ENCODE peak calls at places on chromosomes 4 and X, in eight cellular contexts. G is mucosa of descending colon, L is NB4, Q is neural progenitor cell, T is upper lobe of right lung, Y is heart left ventricle, P is Panc1, E is left ventricle myocardium inferior. F is an unnamed sample.

GRCh38 chr4:82437285-82438005 is 7.1 kb downstream of the ENOPH1 start:
- DNase-seq in Q (no peak), Y (no peak), P (no peak), L (no peak), E (no peak), T (no peak), G (no peak), F (peak)

GRCh38 chr4:148831945-148832344 is 389.7 kb upstream of the NR3C2 start:
- DNase-seq in G (no peak), L (no peak), P (no peak), E (no peak), T (no peak), Y (no peak), Q (no peak), F (no peak)

GRCh38 chr4:101187837-101188236 is 159.5 kb downstream of the PPP3CA start:
- DNase-seq in T (no peak), G (no peak), P (no peak), L (no peak), E (no peak), Y (no peak), Q (no peak), F (no peak)

GRCh38 chrX:84956304-84956703 is 47.4 kb upstream of the APOOL start:
- DNase-seq in Q (no peak), E (no peak), G (no peak), L (no peak), P (no peak), T (no peak), Y (no peak), F (no peak)

GRCh38 chr4:111506706-111507105 is 638.5 kb upstream of the FAM241A start:
- DNase-seq in Y (no peak), T (no peak), L (no peak), E (no peak), G (no peak), Q (no peak), P (no peak), F (no peak)

GRCh38 chr4:13524504-13525243 is 19.6 kb downstream of the NKX3-2 start:
- DNase-seq in G (no peak), Y (no peak), Q (no peak), T (no peak), P (no peak), E (no peak), L (no peak), F (no peak)

GRCh38 chrX:118945921-118946320 is 28.5 kb upstream of the LONRF3 start:
- DNase-seq in P (no peak), G (no peak), Q (no peak), T (no peak), Y (no peak), L (no peak), E (no peak), F (no peak)

GRCh38 chr4:10831727-10832408 is 147.3 kb upstream of the CLNK start:
- DNase-seq in G (no peak), Y (no peak), P (no peak), E (no peak), L (no peak), T (no peak), Q (no peak), F (no peak)

GRCh38 chr4:113882668-113883067 is 96.8 kb downstream of the ARSJ start:
- DNase-seq in E (no peak), P (no peak), Y (no peak), Q (no peak), G (no peak), L (no peak), T (no peak), F (no peak)

GRCh38 chr4:140637836-140638235 is 69.1 kb upstream of the UCP1 start:
- DNase-seq in T (no peak), E (no peak), P (no peak), Q (peak), Y (no peak), L (peak), G (no peak), F (peak)

GRCh38 chr4:129641179-129641578 is 545.2 kb downstream of the C4orf33 start:
- DNase-seq in G (no peak), Y (peak), P (peak), Q (peak), E (peak), T (no peak), L (peak), F (peak)

GRCh38 chr4:162497564-162498167 is 333.9 kb upstream of the FSTL5 start:
- DNase-seq in T (no peak), Y (no peak), L (peak), E (no peak), Q (peak), G (no peak), P (no peak), F (no peak)

GRCh38 chr4:84892950-84893349 is 73.5 kb downstream of the WDFY3 start:
- DNase-seq in L (no peak), T (no peak), E (no peak), G (no peak), Y (no peak), Q (peak), P (no peak), F (no peak)

GRCh38 chr4:84965558-84966381 is 720 bp downstream of the WDFY3 start:
- DNase-seq in L (peak), P (no peak), G (peak), E (peak), Q (peak), T (peak), Y (peak), F (peak)

GRCh38 chr4:139555705-139556070 is 331 bp downstream of the SETD7 start:
- DNase-seq in Y (peak), L (no peak), Q (no peak), E (peak), P (no peak), G (peak), T (peak), F (peak)

GRCh38 chr4:152436384-152436783 is 99.5 kb downstream of the FBXW7 start:
- DNase-seq in Q (no peak), Y (no peak), T (no peak), L (no peak), G (no peak), E (no peak), P (no peak), F (peak)
- TF ChIP-seq CTCF in Q (peak), Y (no peak), T (no peak), L (peak), G (no peak), E (no peak), P (peak), F (peak)

DNA sequence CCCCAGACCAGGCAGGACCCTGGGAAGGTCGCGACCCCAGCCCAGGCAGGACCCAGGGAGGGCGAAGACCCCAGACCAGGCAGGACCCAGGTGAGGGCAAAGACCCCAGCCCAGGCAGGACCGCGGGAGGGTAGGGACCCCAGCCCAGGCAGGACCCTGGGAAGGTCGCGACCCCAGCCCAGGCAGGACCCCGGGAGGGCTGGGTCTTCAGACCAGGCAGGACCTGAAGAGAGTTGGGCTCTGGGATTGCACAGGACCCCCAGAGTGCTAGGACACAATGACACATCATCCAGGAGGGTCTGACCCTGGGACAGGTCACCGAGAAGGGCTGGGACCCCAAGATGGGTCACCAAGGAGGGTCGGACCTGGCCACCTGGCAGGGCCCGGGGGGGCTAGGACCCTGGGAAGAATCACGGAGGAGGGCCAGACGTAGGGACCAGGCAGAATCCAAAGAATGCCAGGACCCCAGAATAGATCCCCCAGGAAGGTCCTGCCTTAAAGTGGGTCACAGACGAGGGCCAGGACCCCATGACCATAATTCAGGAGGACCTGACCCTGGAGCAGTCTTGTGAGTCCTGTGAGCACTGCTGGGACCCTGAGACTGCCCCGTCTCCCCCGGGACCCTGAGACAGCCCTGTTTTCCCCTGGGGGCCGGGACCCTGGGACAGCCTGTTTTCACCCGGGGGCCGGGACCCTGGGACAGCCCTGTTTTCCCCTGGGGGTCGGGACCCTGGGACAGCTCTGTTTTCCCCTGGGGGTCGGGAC is 1.4 kb downstream of the PCGF3 start:
- DNase-seq in T (no peak), Q (no peak), L (no peak), P (no peak), E (no peak), Y (peak), G (no peak), F (peak)
- H3K4me3 ChIP-seq in T (peak), Q (peak), L (peak), P (peak), E (peak), Y (peak), G (no peak), F (peak)

GRCh38 chrX:50617183-50617582 is 146.6 kb upstream of the DGKK start:
- DNase-seq in E (no peak), G (no peak), Y (no peak), L (no peak), Q (no peak), T (no peak), P (no peak), F (no peak)

GRCh38 chrX:50622751-50623150 is 152.1 kb upstream of the DGKK start:
- DNase-seq in Y (no peak), P (no peak), E (no peak), T (no peak), Q (no peak), G (no peak), L (no peak), F (no peak)

GRCh38 chrX:50615570-50616158 is 145.0 kb upstream of the DGKK start:
- DNase-seq in Q (no peak), E (no peak), G (no peak), L (no peak), P (no peak), Y (no peak), T (no peak), F (no peak)

GRCh38 chrX:50614460-50614859 is 143.8 kb upstream of the DGKK start:
- DNase-seq in E (no peak), L (no peak), Q (no peak), G (no peak), Y (no peak), T (no peak), P (no peak), F (no peak)

DNA sequence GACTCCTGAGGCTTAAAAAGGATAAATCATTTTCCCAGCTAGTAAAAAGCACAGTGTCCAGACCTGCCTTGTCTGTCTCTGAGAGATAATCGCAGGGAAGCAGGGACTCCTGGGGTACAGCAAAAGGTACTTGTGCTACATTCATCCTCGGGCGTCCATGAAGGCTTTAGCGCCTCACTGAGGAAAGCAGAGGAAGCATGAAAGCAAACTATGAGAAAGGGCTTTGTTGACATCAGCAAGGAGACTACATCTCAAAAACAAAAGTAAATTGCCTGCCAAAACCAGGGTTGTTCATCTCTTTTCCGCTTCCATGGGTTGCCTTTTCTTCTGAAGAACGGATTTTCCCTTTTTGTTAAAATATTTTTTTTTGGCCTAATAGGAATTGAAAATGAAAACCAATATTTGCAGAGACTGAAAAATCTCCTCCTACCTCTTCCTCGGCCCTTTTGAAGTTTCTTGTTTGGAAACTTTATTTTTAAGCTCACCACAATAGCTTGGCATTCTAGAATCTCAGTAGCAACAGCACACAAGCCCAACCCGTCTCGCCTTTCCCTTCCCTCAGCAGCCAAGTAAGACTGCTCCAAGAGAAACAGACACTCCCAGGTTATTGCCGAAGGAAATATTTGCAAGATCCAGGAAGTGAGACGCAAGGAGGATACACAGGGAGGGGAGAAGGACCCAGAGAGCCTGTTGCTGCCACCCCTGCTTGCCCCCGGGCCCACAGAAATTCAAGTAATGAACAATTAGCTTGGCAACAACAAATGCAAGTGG is 148.3 kb upstream of the DGKK start:
- DNase-seq in Y (no peak), G (no peak), E (no peak), L (no peak), T (no peak), Q (peak), P (no peak), F (no peak)
- TF ChIP-seq CTCF in Y (no peak), G (no peak), E (no peak), L (no peak), T (no peak), Q (no peak), P (no peak), F (no peak)

DNA sequence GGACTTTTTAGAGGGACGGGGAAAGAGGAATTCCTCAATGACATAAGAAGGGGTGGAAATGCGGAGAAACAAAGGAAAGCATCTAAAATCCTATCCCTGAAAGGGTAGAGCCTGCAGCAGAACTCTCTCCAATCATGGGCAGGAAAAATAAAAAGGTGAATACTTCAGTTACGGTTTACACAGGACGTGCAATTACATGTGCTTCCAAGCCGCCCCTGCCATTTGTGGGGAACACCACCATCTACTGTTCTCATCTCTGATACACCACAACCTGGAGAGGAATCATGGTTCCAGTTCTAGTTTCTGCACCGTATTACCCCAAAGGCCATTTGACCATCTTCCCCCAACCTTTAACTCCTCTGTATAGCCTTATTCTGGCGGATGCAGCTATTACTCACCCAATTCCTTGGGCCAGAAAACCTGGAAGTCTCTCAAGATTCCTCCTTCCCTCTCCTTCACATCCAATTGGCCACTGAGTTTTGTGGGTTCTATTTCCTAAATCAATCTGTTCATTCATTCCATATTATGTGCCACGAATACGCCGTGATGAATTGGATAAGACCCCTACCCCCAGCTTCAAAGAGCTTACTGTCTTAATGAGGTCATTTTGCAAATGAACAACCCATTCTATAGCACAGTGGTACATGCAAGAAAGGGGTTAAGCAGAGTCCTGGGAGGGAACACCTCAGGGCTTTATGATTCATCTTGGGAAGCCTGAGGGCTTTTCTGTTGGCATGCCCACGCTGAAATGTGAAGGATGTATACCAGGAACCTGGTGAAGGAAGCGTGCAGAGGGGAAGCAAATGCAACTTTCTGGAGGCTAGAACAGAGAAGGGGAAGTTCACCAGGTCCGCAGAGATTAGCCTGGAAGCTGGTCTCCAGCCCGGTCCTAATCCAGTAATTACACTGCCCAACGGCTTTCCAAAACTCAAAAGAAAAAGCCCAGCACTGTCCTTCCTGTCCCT is 1.4 kb upstream of the MSL3 start:
- DNase-seq in Y (no peak), E (no peak), Q (no peak), L (peak), G (no peak), P (no peak), T (no peak), F (no peak)
- H3K4me3 ChIP-seq in Y (no peak), E (peak), Q (peak), L (no peak), G (no peak), P (no peak), T (peak), F (no peak)